ENCODE peak calls at places on chromosomes 11 and 22, in four cellular contexts. S, N, K and M are unnamed samples.
A peak's percentile ranks its signal among the peaks of the same experiment; 100 is the strongest.

GRCh38 chr11:125155767-125156166 is 8.8 kb upstream of the PKNOX2 start:
- DNase-seq in S (peak; percentile 19), N (no peak), K (no peak), M (no peak)

GRCh38 chr11:107561688-107562087 is 3.8 kb downstream of the ALKBH8 start:
- DNase-seq in S (no peak), N (no peak), K (no peak), M (peak; percentile 28)

GRCh38 chr22:33879796-33880195 is 40.5 kb downstream of the LARGE1 start:
- DNase-seq in S (no peak), N (no peak), K (no peak), M (no peak)

GRCh38 chr22:38927033-38927789 is 30.2 kb upstream of the APOBEC3A start:
- DNase-seq in S (peak; percentile 78), N (peak; percentile 82), K (peak; percentile 50), M (peak; percentile 57)

GRCh38 chr11:10674991-10675440 is 18.5 kb downstream of the IRAG1 start:
- DNase-seq in S (peak; percentile 73), N (no peak), K (no peak), M (no peak)

GRCh38 chr11:91173701-91174100 is 950.9 kb upstream of the CHORDC1 start:
- DNase-seq in S (no peak), N (no peak), K (no peak), M (no peak)

GRCh38 chr11:34214961-34215805 is 109.8 kb downstream of the NAT10 start:
- DNase-seq in S (no peak), N (no peak), K (no peak), M (peak; percentile 95)

GRCh38 chr11:130520231-130520630 is 71.8 kb downstream of the ADAMTS15 start:
- DNase-seq in S (peak; percentile 81), N (peak; percentile 27), K (no peak), M (no peak)

GRCh38 chr11:35785287-35786167 is 123.0 kb downstream of the TRIM44 start:
- DNase-seq in S (no peak), N (no peak), K (no peak), M (no peak)

GRCh38 chr22:28899199-28899853 is 16.0 kb downstream of the ZNRF3 start:
- DNase-seq in S (peak; percentile 40), N (no peak), K (no peak), M (peak; percentile 65)

GRCh38 chr11:78227906-78228305 is 39.2 kb downstream of the USP35 start:
- DNase-seq in S (no peak), N (no peak), K (peak; percentile 50), M (no peak)

GRCh38 chr11:73395297-73396208 is 19.4 kb downstream of the RELT start:
- DNase-seq in S (peak; percentile 55), N (no peak), K (peak; percentile 21), M (no peak)

GRCh38 chr11:61545341-61545740 is 35.5 kb downstream of the SYT7 start:
- DNase-seq in S (no peak), N (no peak), K (no peak), M (no peak)

GRCh38 chr11:3939211-3939610 is 83.7 kb downstream of the STIM1 start:
- DNase-seq in S (no peak), N (no peak), K (no peak), M (no peak)

GRCh38 chr11:12962306-12962705 is 46.8 kb upstream of the RASSF10 start:
- DNase-seq in S (no peak), N (no peak), K (no peak), M (no peak)

GRCh38 chr11:46183819-46184218 is 62.6 kb upstream of the PHF21A start:
- DNase-seq in S (no peak), N (no peak), K (no peak), M (no peak)

GRCh38 chr11:19680824-19681368 is 31.7 kb upstream of the NAV2 start:
- DNase-seq in S (no peak), N (no peak), K (no peak), M (no peak)

GRCh38 chr11:76291576-76292526 is 85.5 kb upstream of the WNT11 start:
- DNase-seq in S (no peak), N (no peak), K (no peak), M (no peak)
- TF ChIP-seq CTCF in S (no peak), N (no peak), K (no peak), M (no peak)

DNA sequence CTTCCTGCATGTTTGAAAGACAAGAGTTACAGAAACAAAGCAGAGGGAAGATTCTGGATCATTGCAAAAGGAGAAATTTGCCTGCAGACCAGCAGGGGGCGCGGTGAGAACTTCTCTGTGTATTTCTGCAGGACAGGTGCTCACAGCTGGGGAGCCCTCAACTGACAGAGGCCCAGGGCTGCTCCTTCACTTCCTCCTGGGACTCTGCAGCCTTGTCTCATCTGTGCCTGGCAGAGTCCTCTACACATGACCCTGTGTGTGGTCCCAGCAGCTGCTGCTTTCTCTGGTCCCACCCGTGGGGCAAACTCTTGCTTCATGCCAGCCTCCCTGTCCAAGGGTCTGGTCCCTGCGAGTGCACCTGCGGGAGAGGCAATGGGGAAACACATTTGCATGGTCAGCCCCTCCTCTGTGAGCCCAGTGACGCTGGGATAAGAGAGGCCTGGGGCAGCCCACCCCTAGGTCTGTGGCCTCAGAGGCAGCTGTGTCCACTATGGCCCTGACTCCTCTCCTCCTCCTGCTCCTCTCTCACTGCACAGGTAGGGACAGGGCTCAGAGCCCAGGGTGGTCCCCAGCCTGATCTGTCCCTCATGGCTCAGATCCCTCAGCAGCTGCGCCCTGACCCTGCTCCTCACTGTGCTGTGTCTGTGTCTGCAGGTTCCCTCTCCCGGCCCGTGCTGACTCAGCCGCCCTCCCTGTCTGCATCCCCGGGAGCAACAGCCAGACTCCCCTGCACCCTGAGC is 43.2 kb upstream of the VPREB1 start:
- DNase-seq in S (no peak), N (no peak), K (peak; percentile 63), M (no peak)
- TF ChIP-seq CTCF in S (no peak), N (peak; percentile 36), K (peak; percentile 80), M (no peak)

DNA sequence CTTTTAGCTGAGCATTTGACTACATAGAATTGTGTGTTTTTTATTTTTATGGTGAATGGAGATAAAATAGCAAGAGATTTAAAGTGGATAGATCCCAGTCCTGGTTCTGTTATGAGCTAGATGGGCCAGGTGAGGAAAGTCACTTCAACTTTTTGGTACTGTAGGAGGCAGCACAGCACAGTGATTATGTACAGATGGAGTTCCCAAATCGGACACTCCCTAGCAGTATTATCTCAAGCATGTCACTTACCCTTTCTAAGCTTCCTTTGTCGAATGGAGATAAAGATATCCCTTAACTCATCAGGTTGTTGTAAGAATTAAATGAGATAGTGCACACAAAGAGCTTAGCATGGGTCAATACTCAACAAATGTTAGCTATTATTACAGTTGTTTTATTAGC is 5.3 kb downstream of the EXPH5 start:
- DNase-seq in S (no peak), N (no peak), K (no peak), M (no peak)
- TF ChIP-seq CTCF in S (no peak), N (no peak), K (no peak), M (no peak)

GRCh38 chr11:1759851-1760220 is 3.9 kb downstream of the CTSD start:
- DNase-seq in S (no peak), N (no peak), K (peak; percentile 41), M (no peak)
- TF ChIP-seq CTCF in S (no peak), N (no peak), K (no peak), M (no peak)